ENCODE peak calls at places on chromosomes 7 and 10, in ten cellular contexts. One of them, this sample, is unnamed.

GRCh38 chr10:86017841-86018734 is 348.5 kb downstream of the GRID1 start:
- DNase-seq in activated CD8-positive, alpha-beta memory T cell treated with anti-CD3 and anti-CD28 coated beads for 48 hours: no peak
- DNase-seq in HCT116: no peak
- DNase-seq in fibroblast of lung: no peak
- DNase-seq in HS-5: no peak
- DNase-seq in substantia nigra: no peak
- DNase-seq in CD4-positive, CD25-positive, alpha-beta regulatory T cell: no peak
- DNase-seq in activated T-cell treated with anti-CD3 and anti-CD28 coated beads for 24 hours: no peak
- DNase-seq in fibroblast of gingiva: no peak
- DNase-seq in A549: no peak
- DNase-seq in this sample: no peak

GRCh38 chr7:42181566-42181965 is 55.4 kb downstream of the GLI3 start:
- DNase-seq in activated CD8-positive, alpha-beta memory T cell treated with anti-CD3 and anti-CD28 coated beads for 48 hours: no peak
- DNase-seq in A549: no peak
- DNase-seq in fibroblast of gingiva: no peak
- DNase-seq in fibroblast of lung: no peak
- DNase-seq in activated T-cell treated with anti-CD3 and anti-CD28 coated beads for 24 hours: no peak
- DNase-seq in HS-5: no peak
- DNase-seq in CD4-positive, CD25-positive, alpha-beta regulatory T cell: no peak
- DNase-seq in HCT116: no peak
- DNase-seq in substantia nigra: no peak
- DNase-seq in this sample: no peak

GRCh38 chr7:127477285-127478039 is 85.0 kb upstream of the ZNF800 start:
- DNase-seq in substantia nigra: no peak
- DNase-seq in HS-5: no peak
- DNase-seq in activated CD8-positive, alpha-beta memory T cell treated with anti-CD3 and anti-CD28 coated beads for 48 hours: no peak
- DNase-seq in fibroblast of gingiva: no peak
- DNase-seq in HCT116: no peak
- DNase-seq in fibroblast of lung: no peak
- DNase-seq in CD4-positive, CD25-positive, alpha-beta regulatory T cell: no peak
- DNase-seq in activated T-cell treated with anti-CD3 and anti-CD28 coated beads for 24 hours: no peak
- DNase-seq in A549: no peak
- DNase-seq in this sample: no peak

GRCh38 chr10:74419491-74420466 is 268.8 kb downstream of the ADK start:
- DNase-seq in activated T-cell treated with anti-CD3 and anti-CD28 coated beads for 24 hours: no peak
- DNase-seq in A549: peak
- DNase-seq in fibroblast of gingiva: peak
- DNase-seq in HS-5: no peak
- DNase-seq in CD4-positive, CD25-positive, alpha-beta regulatory T cell: no peak
- DNase-seq in fibroblast of lung: peak
- DNase-seq in substantia nigra: no peak
- DNase-seq in activated CD8-positive, alpha-beta memory T cell treated with anti-CD3 and anti-CD28 coated beads for 48 hours: no peak
- DNase-seq in HCT116: peak
- DNase-seq in this sample: peak

GRCh38 chr10:120854388-120854787 is 3.2 kb downstream of the WDR11 start:
- DNase-seq in HCT116: no peak
- DNase-seq in CD4-positive, CD25-positive, alpha-beta regulatory T cell: no peak
- DNase-seq in fibroblast of gingiva: no peak
- DNase-seq in activated T-cell treated with anti-CD3 and anti-CD28 coated beads for 24 hours: no peak
- DNase-seq in substantia nigra: no peak
- DNase-seq in activated CD8-positive, alpha-beta memory T cell treated with anti-CD3 and anti-CD28 coated beads for 48 hours: no peak
- DNase-seq in HS-5: no peak
- DNase-seq in A549: no peak
- DNase-seq in fibroblast of lung: no peak
- DNase-seq in this sample: no peak

GRCh38 chr10:7756360-7756992 is 31.3 kb downstream of the KIN start:
- DNase-seq in HCT116: peak
- DNase-seq in substantia nigra: no peak
- DNase-seq in A549: peak
- DNase-seq in CD4-positive, CD25-positive, alpha-beta regulatory T cell: no peak
- DNase-seq in fibroblast of gingiva: no peak
- DNase-seq in HS-5: no peak
- DNase-seq in fibroblast of lung: peak
- DNase-seq in activated T-cell treated with anti-CD3 and anti-CD28 coated beads for 24 hours: no peak
- DNase-seq in activated CD8-positive, alpha-beta memory T cell treated with anti-CD3 and anti-CD28 coated beads for 48 hours: no peak
- DNase-seq in this sample: peak

GRCh38 chr7:116576350-116577319 is 51.8 kb downstream of the CAV1 start:
- DNase-seq in fibroblast of lung: peak
- DNase-seq in activated CD8-positive, alpha-beta memory T cell treated with anti-CD3 and anti-CD28 coated beads for 48 hours: no peak
- DNase-seq in activated T-cell treated with anti-CD3 and anti-CD28 coated beads for 24 hours: no peak
- DNase-seq in HS-5: peak
- DNase-seq in HCT116: no peak
- DNase-seq in substantia nigra: no peak
- DNase-seq in fibroblast of gingiva: peak
- DNase-seq in A549: no peak
- DNase-seq in CD4-positive, CD25-positive, alpha-beta regulatory T cell: no peak
- DNase-seq in this sample: no peak

GRCh38 chr10:30786131-30786530 is 156.6 kb upstream of the LYZL2 start:
- DNase-seq in fibroblast of lung: no peak
- DNase-seq in HCT116: no peak
- DNase-seq in CD4-positive, CD25-positive, alpha-beta regulatory T cell: no peak
- DNase-seq in fibroblast of gingiva: peak
- DNase-seq in activated T-cell treated with anti-CD3 and anti-CD28 coated beads for 24 hours: no peak
- DNase-seq in A549: no peak
- DNase-seq in substantia nigra: no peak
- DNase-seq in activated CD8-positive, alpha-beta memory T cell treated with anti-CD3 and anti-CD28 coated beads for 48 hours: no peak
- DNase-seq in HS-5: no peak
- DNase-seq in this sample: no peak

GRCh38 chr7:2018786-2019692 is 213.7 kb downstream of the MAD1L1 start:
- DNase-seq in HCT116: no peak
- DNase-seq in substantia nigra: no peak
- DNase-seq in A549: no peak
- DNase-seq in fibroblast of lung: peak
- DNase-seq in CD4-positive, CD25-positive, alpha-beta regulatory T cell: no peak
- DNase-seq in activated T-cell treated with anti-CD3 and anti-CD28 coated beads for 24 hours: no peak
- DNase-seq in HS-5: peak
- DNase-seq in activated CD8-positive, alpha-beta memory T cell treated with anti-CD3 and anti-CD28 coated beads for 48 hours: no peak
- DNase-seq in fibroblast of gingiva: peak
- DNase-seq in this sample: no peak

GRCh38 chr7:140003913-140004382 is 58.8 kb downstream of the PARP12 start:
- DNase-seq in activated CD8-positive, alpha-beta memory T cell treated with anti-CD3 and anti-CD28 coated beads for 48 hours: no peak
- DNase-seq in activated T-cell treated with anti-CD3 and anti-CD28 coated beads for 24 hours: peak
- DNase-seq in substantia nigra: no peak
- DNase-seq in HCT116: peak
- DNase-seq in fibroblast of gingiva: peak
- DNase-seq in CD4-positive, CD25-positive, alpha-beta regulatory T cell: no peak
- DNase-seq in A549: peak
- DNase-seq in fibroblast of lung: peak
- DNase-seq in HS-5: no peak
- DNase-seq in this sample: peak

GRCh38 chr7:132991615-132992587 is 90.0 kb downstream of the CHCHD3 start:
- DNase-seq in activated CD8-positive, alpha-beta memory T cell treated with anti-CD3 and anti-CD28 coated beads for 48 hours: no peak
- DNase-seq in activated T-cell treated with anti-CD3 and anti-CD28 coated beads for 24 hours: no peak
- DNase-seq in fibroblast of lung: no peak
- DNase-seq in CD4-positive, CD25-positive, alpha-beta regulatory T cell: no peak
- DNase-seq in HCT116: no peak
- DNase-seq in A549: no peak
- DNase-seq in HS-5: no peak
- DNase-seq in substantia nigra: peak
- DNase-seq in fibroblast of gingiva: no peak
- DNase-seq in this sample: no peak

GRCh38 chr10:4243651-4244050 is 458.6 kb upstream of the KLF6 start:
- DNase-seq in HCT116: peak
- DNase-seq in activated T-cell treated with anti-CD3 and anti-CD28 coated beads for 24 hours: no peak
- DNase-seq in fibroblast of lung: peak
- DNase-seq in substantia nigra: no peak
- DNase-seq in CD4-positive, CD25-positive, alpha-beta regulatory T cell: no peak
- DNase-seq in fibroblast of gingiva: peak
- DNase-seq in HS-5: peak
- DNase-seq in A549: peak
- DNase-seq in activated CD8-positive, alpha-beta memory T cell treated with anti-CD3 and anti-CD28 coated beads for 48 hours: no peak
- DNase-seq in this sample: no peak

GRCh38 chr10:36671607-36672006 is 453.8 kb upstream of the ANKRD30A start:
- DNase-seq in A549: no peak
- DNase-seq in activated CD8-positive, alpha-beta memory T cell treated with anti-CD3 and anti-CD28 coated beads for 48 hours: no peak
- DNase-seq in activated T-cell treated with anti-CD3 and anti-CD28 coated beads for 24 hours: no peak
- DNase-seq in substantia nigra: no peak
- DNase-seq in CD4-positive, CD25-positive, alpha-beta regulatory T cell: no peak
- DNase-seq in fibroblast of gingiva: peak
- DNase-seq in fibroblast of lung: peak
- DNase-seq in HCT116: no peak
- DNase-seq in HS-5: no peak
- DNase-seq in this sample: peak

GRCh38 chr7:98922392-98923107 is 44.2 kb downstream of the TRRAP start:
- DNase-seq in fibroblast of gingiva: peak
- DNase-seq in activated T-cell treated with anti-CD3 and anti-CD28 coated beads for 24 hours: no peak
- DNase-seq in HS-5: no peak
- DNase-seq in substantia nigra: peak
- DNase-seq in HCT116: no peak
- DNase-seq in CD4-positive, CD25-positive, alpha-beta regulatory T cell: no peak
- DNase-seq in activated CD8-positive, alpha-beta memory T cell treated with anti-CD3 and anti-CD28 coated beads for 48 hours: no peak
- DNase-seq in fibroblast of lung: peak
- DNase-seq in A549: no peak
- DNase-seq in this sample: peak

GRCh38 chr10:100007239-100008141 is 2.3 kb downstream of the DNMBP start:
- DNase-seq in HCT116: no peak
- DNase-seq in fibroblast of gingiva: peak
- DNase-seq in fibroblast of lung: peak
- DNase-seq in substantia nigra: no peak
- DNase-seq in A549: no peak
- DNase-seq in activated T-cell treated with anti-CD3 and anti-CD28 coated beads for 24 hours: no peak
- DNase-seq in activated CD8-positive, alpha-beta memory T cell treated with anti-CD3 and anti-CD28 coated beads for 48 hours: no peak
- DNase-seq in HS-5: no peak
- DNase-seq in CD4-positive, CD25-positive, alpha-beta regulatory T cell: no peak
- DNase-seq in this sample: no peak

GRCh38 chr10:121516483-121516882 is 81.8 kb downstream of the FGFR2 start:
- DNase-seq in activated CD8-positive, alpha-beta memory T cell treated with anti-CD3 and anti-CD28 coated beads for 48 hours: no peak
- DNase-seq in fibroblast of gingiva: no peak
- DNase-seq in HCT116: no peak
- DNase-seq in activated T-cell treated with anti-CD3 and anti-CD28 coated beads for 24 hours: no peak
- DNase-seq in substantia nigra: no peak
- DNase-seq in fibroblast of lung: no peak
- DNase-seq in A549: no peak
- DNase-seq in CD4-positive, CD25-positive, alpha-beta regulatory T cell: no peak
- DNase-seq in HS-5: no peak
- DNase-seq in this sample: no peak

GRCh38 chr10:130188195-130189175 is 52.3 kb downstream of the GLRX3 start:
- DNase-seq in fibroblast of gingiva: no peak
- DNase-seq in activated T-cell treated with anti-CD3 and anti-CD28 coated beads for 24 hours: no peak
- DNase-seq in HS-5: no peak
- DNase-seq in A549: no peak
- DNase-seq in HCT116: no peak
- DNase-seq in activated CD8-positive, alpha-beta memory T cell treated with anti-CD3 and anti-CD28 coated beads for 48 hours: no peak
- DNase-seq in substantia nigra: no peak
- DNase-seq in CD4-positive, CD25-positive, alpha-beta regulatory T cell: no peak
- DNase-seq in fibroblast of lung: no peak
- DNase-seq in this sample: no peak

GRCh38 chr10:35442006-35442405 is 105.7 kb downstream of the CCNY start:
- DNase-seq in activated CD8-positive, alpha-beta memory T cell treated with anti-CD3 and anti-CD28 coated beads for 48 hours: no peak
- DNase-seq in fibroblast of gingiva: no peak
- DNase-seq in fibroblast of lung: peak
- DNase-seq in CD4-positive, CD25-positive, alpha-beta regulatory T cell: no peak
- DNase-seq in substantia nigra: no peak
- DNase-seq in A549: no peak
- DNase-seq in activated T-cell treated with anti-CD3 and anti-CD28 coated beads for 24 hours: no peak
- DNase-seq in HS-5: no peak
- DNase-seq in HCT116: no peak
- DNase-seq in this sample: no peak

GRCh38 chr7:34740840-34741239 is 82.8 kb downstream of the NPSR1 start:
- DNase-seq in activated CD8-positive, alpha-beta memory T cell treated with anti-CD3 and anti-CD28 coated beads for 48 hours: no peak
- DNase-seq in fibroblast of gingiva: no peak
- DNase-seq in A549: no peak
- DNase-seq in HS-5: no peak
- DNase-seq in HCT116: no peak
- DNase-seq in fibroblast of lung: no peak
- DNase-seq in activated T-cell treated with anti-CD3 and anti-CD28 coated beads for 24 hours: no peak
- DNase-seq in CD4-positive, CD25-positive, alpha-beta regulatory T cell: no peak
- DNase-seq in substantia nigra: no peak
- DNase-seq in this sample: no peak

GRCh38 chr10:74113546-74113945 is 37.1 kb downstream of the AP3M1 start:
- DNase-seq in activated T-cell treated with anti-CD3 and anti-CD28 coated beads for 24 hours: no peak
- DNase-seq in substantia nigra: no peak
- DNase-seq in activated CD8-positive, alpha-beta memory T cell treated with anti-CD3 and anti-CD28 coated beads for 48 hours: no peak
- DNase-seq in fibroblast of gingiva: peak
- DNase-seq in CD4-positive, CD25-positive, alpha-beta regulatory T cell: no peak
- DNase-seq in fibroblast of lung: no peak
- DNase-seq in HS-5: no peak
- DNase-seq in A549: no peak
- DNase-seq in HCT116: no peak
- DNase-seq in this sample: no peak

GRCh38 chr7:1920886-1921285 is 250.8 kb downstream of the ELFN1 start:
- DNase-seq in activated CD8-positive, alpha-beta memory T cell treated with anti-CD3 and anti-CD28 coated beads for 48 hours: no peak
- DNase-seq in A549: no peak
- DNase-seq in CD4-positive, CD25-positive, alpha-beta regulatory T cell: no peak
- DNase-seq in HCT116: no peak
- DNase-seq in substantia nigra: no peak
- DNase-seq in activated T-cell treated with anti-CD3 and anti-CD28 coated beads for 24 hours: no peak
- DNase-seq in fibroblast of lung: no peak
- DNase-seq in fibroblast of gingiva: no peak
- DNase-seq in HS-5: no peak
- DNase-seq in this sample: no peak

GRCh38 chr7:55794527-55794926 is 68.0 kb downstream of the SEPTIN14 start:
- DNase-seq in fibroblast of lung: no peak
- DNase-seq in HS-5: no peak
- DNase-seq in HCT116: peak
- DNase-seq in A549: no peak
- DNase-seq in fibroblast of gingiva: no peak
- DNase-seq in CD4-positive, CD25-positive, alpha-beta regulatory T cell: no peak
- DNase-seq in activated T-cell treated with anti-CD3 and anti-CD28 coated beads for 24 hours: no peak
- DNase-seq in substantia nigra: no peak
- DNase-seq in activated CD8-positive, alpha-beta memory T cell treated with anti-CD3 and anti-CD28 coated beads for 48 hours: no peak
- DNase-seq in this sample: peak

GRCh38 chr7:74598558-74598957 is 59.0 kb upstream of the GTF2I start:
- DNase-seq in fibroblast of lung: peak
- DNase-seq in HCT116: no peak
- DNase-seq in activated CD8-positive, alpha-beta memory T cell treated with anti-CD3 and anti-CD28 coated beads for 48 hours: no peak
- DNase-seq in substantia nigra: no peak
- DNase-seq in fibroblast of gingiva: peak
- DNase-seq in HS-5: peak
- DNase-seq in A549: no peak
- DNase-seq in CD4-positive, CD25-positive, alpha-beta regulatory T cell: no peak
- DNase-seq in activated T-cell treated with anti-CD3 and anti-CD28 coated beads for 24 hours: no peak
- DNase-seq in this sample: no peak

GRCh38 chr10:6398419-6398818 is 181.7 kb downstream of the PRKCQ start:
- DNase-seq in A549: no peak
- DNase-seq in HS-5: no peak
- DNase-seq in fibroblast of gingiva: no peak
- DNase-seq in CD4-positive, CD25-positive, alpha-beta regulatory T cell: no peak
- DNase-seq in activated CD8-positive, alpha-beta memory T cell treated with anti-CD3 and anti-CD28 coated beads for 48 hours: no peak
- DNase-seq in HCT116: no peak
- DNase-seq in fibroblast of lung: no peak
- DNase-seq in substantia nigra: no peak
- DNase-seq in activated T-cell treated with anti-CD3 and anti-CD28 coated beads for 24 hours: no peak
- DNase-seq in this sample: no peak

GRCh38 chr7:108578937-108579336 is 9.3 kb downstream of the DNAJB9 start:
- DNase-seq in activated T-cell treated with anti-CD3 and anti-CD28 coated beads for 24 hours: no peak
- DNase-seq in A549: no peak
- DNase-seq in HCT116: no peak
- DNase-seq in fibroblast of gingiva: no peak
- DNase-seq in activated CD8-positive, alpha-beta memory T cell treated with anti-CD3 and anti-CD28 coated beads for 48 hours: no peak
- DNase-seq in fibroblast of lung: no peak
- DNase-seq in substantia nigra: no peak
- DNase-seq in HS-5: no peak
- DNase-seq in CD4-positive, CD25-positive, alpha-beta regulatory T cell: no peak
- DNase-seq in this sample: no peak

GRCh38 chr7:116530107-116530820 is 5.4 kb downstream of the CAV1 start:
- DNase-seq in HCT116: no peak
- DNase-seq in fibroblast of gingiva: peak
- DNase-seq in CD4-positive, CD25-positive, alpha-beta regulatory T cell: no peak
- DNase-seq in HS-5: no peak
- DNase-seq in activated T-cell treated with anti-CD3 and anti-CD28 coated beads for 24 hours: no peak
- DNase-seq in fibroblast of lung: no peak
- DNase-seq in activated CD8-positive, alpha-beta memory T cell treated with anti-CD3 and anti-CD28 coated beads for 48 hours: no peak
- DNase-seq in A549: no peak
- DNase-seq in substantia nigra: no peak
- DNase-seq in this sample: no peak

GRCh38 chr10:86663046-86663345 is 5.3 kb upstream of the LDB3 start:
- DNase-seq in CD4-positive, CD25-positive, alpha-beta regulatory T cell: no peak
- DNase-seq in activated T-cell treated with anti-CD3 and anti-CD28 coated beads for 24 hours: no peak
- DNase-seq in A549: no peak
- DNase-seq in substantia nigra: no peak
- DNase-seq in HCT116: no peak
- DNase-seq in activated CD8-positive, alpha-beta memory T cell treated with anti-CD3 and anti-CD28 coated beads for 48 hours: no peak
- DNase-seq in fibroblast of lung: no peak
- DNase-seq in HS-5: no peak
- DNase-seq in fibroblast of gingiva: no peak
- DNase-seq in this sample: no peak

GRCh38 chr7:16978358-16979244 is 96.8 kb upstream of the AGR3 start:
- DNase-seq in A549: peak
- DNase-seq in fibroblast of gingiva: peak
- DNase-seq in activated T-cell treated with anti-CD3 and anti-CD28 coated beads for 24 hours: no peak
- DNase-seq in activated CD8-positive, alpha-beta memory T cell treated with anti-CD3 and anti-CD28 coated beads for 48 hours: no peak
- DNase-seq in CD4-positive, CD25-positive, alpha-beta regulatory T cell: no peak
- DNase-seq in HS-5: no peak
- DNase-seq in fibroblast of lung: peak
- DNase-seq in substantia nigra: no peak
- DNase-seq in HCT116: no peak
- DNase-seq in this sample: peak

This sample was measured in NCI-H460.